ENCODE peak calls at places on chromosomes 4 and X, in nine cellular contexts. Q is A549; K is uterus; Y is CD8-positive, alpha-beta memory T cell; M is HCT116; P is upper lobe of right lung; W is AG04449; L is vagina; T is GM12865. E is an unnamed sample.

GRCh38 chr4:80335554-80336358 is at the start of gene CFAP299:
- DNase-seq in L (no peak), T (peak), W (no peak), K (peak), Q (peak), Y (no peak), M (peak), P (peak), E (peak)

GRCh38 chr4:6033381-6033780 is 15.2 kb upstream of the C4orf50 start:
- DNase-seq in P (no peak), L (no peak), T (no peak), Y (no peak), Q (no peak), K (no peak), M (no peak), W (no peak), E (no peak)

GRCh38 chr4:48979897-48980579 is 6.0 kb upstream of the CWH43 start:
- DNase-seq in K (no peak), P (no peak), Q (no peak), M (no peak), L (no peak), Y (no peak), T (no peak), W (no peak), E (no peak)

GRCh38 chr4:6415306-6415705 is 57.1 kb downstream of the PPP2R2C start:
- DNase-seq in K (no peak), Q (no peak), W (no peak), P (peak), L (no peak), M (no peak), Y (no peak), T (no peak), E (no peak)

GRCh38 chrX:42732506-42732905 is 45.5 kb downstream of the PPP1R2C start:
- DNase-seq in P (no peak), W (no peak), L (no peak), K (no peak), T (no peak), Q (no peak), M (no peak), Y (no peak), E (no peak)

GRCh38 chrX:17032351-17032750 is 85.9 kb downstream of the REPS2 start:
- DNase-seq in P (no peak), M (no peak), W (no peak), K (peak), T (no peak), Q (peak), L (no peak), Y (no peak), E (no peak)

GRCh38 chr4:145840162-145840768 is 98.4 kb downstream of the ZNF827 start:
- DNase-seq in M (peak), L (no peak), Y (no peak), Q (peak), K (no peak), P (no peak), T (peak), W (no peak), E (no peak)

GRCh38 chr4:186104895-186105720 is 604 bp downstream of the FAM149A start:
- DNase-seq in T (no peak), P (peak), Y (no peak), Q (no peak), W (no peak), K (peak), M (no peak), L (no peak), E (no peak)

GRCh38 chr4:113444386-113444785 is 317.2 kb downstream of the CAMK2D start:
- DNase-seq in W (no peak), T (no peak), M (no peak), Q (no peak), P (no peak), Y (no peak), L (no peak), K (no peak), E (no peak)

GRCh38 chrX:21383546-21383945 is 9.3 kb downstream of the CNKSR2 start:
- DNase-seq in P (no peak), Y (no peak), M (no peak), L (no peak), W (no peak), Q (no peak), T (no peak), K (no peak), E (no peak)

GRCh38 chrX:34058005-34058404 is 74.1 kb downstream of the FAM47A start:
- DNase-seq in L (no peak), M (no peak), T (no peak), K (no peak), P (no peak), Q (no peak), Y (no peak), W (no peak), E (no peak)

GRCh38 chr4:140256941-140257340 is 103.0 kb upstream of the MAML3 start:
- DNase-seq in P (no peak), M (no peak), K (no peak), T (no peak), Y (no peak), L (no peak), W (no peak), Q (no peak), E (no peak)

DNA sequence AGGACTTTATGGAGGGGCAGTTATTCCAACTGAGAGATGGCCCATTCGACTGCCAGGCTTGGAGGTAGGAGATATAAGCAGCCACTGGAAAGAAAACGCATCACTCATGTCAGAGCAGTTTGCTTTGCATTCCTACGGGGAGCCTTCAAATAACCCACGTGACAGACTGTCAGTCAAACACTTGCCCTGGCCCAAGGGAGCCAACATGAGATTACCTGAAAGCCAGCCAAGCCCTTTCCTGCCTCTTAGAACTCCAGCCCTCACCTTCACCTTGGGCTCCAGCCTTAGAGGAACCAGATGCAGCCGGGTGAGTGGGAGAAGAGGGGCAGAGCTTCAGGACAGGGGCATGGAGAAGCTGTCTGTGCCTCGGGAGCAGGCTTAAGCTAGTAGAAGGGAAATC is 95.3 kb upstream of the CXCL13 start:
- DNase-seq in W (no peak), Q (no peak), T (no peak), L (no peak), K (no peak), P (no peak), Y (no peak), M (no peak), E (no peak)
- H3K4me3 ChIP-seq in W (no peak), Q (no peak), T (no peak), L (no peak), K (no peak), P (no peak), Y (no peak), M (no peak), E (no peak)

DNA sequence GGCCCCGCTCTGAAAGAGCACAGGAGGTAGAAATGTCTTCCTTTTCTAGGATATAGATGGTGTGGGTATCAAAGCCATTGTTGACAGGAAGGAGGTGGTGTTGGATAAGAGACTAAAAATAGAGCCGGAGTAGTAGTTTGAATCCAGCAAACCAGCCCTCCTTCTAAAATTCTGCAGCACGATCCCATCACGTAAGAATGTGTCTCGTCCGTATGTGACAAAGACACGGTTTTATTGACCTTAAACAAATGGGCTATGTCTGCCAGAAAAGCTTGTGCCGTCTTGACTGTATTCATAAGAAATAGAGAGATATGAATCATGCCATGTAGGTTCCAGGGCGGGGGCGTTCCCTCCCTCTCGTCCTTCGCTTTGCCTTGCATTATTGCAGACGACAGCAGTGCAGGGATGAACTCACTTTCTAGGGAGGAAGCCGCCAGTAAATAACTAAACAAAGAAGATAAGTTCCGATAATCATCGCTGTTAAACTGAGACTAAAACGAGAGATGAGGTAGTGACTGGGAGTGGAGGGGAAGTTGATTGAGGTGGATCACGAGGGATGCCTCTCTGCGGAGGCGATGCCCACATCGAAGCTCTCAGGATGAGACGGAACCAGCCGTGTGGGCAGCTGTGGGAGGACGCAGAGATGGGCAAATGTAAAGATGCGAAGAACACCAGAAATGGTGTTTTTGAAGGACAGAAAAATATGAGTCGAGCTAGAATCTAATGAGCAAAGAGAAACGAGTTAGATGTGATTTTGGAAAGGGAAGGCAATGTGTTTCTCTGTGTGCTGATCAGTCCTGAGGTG is 3.4 kb downstream of the TENM3 start:
- DNase-seq in K (no peak), L (no peak), W (no peak), T (no peak), M (no peak), Q (no peak), P (no peak), Y (no peak), E (peak)
- H3K4me3 ChIP-seq in K (peak), L (peak), W (no peak), T (no peak), M (no peak), Q (no peak), P (no peak), Y (no peak), E (no peak)

GRCh38 chr4:19925516-19925915 is 326.2 kb upstream of the SLIT2 start:
- DNase-seq in K (no peak), Q (no peak), L (no peak), T (no peak), Y (no peak), P (no peak), W (no peak), M (no peak), E (no peak)
- H3K4me3 ChIP-seq in K (no peak), Q (no peak), L (no peak), T (no peak), Y (no peak), P (no peak), W (no peak), M (no peak), E (no peak)

GRCh38 chrX:44651347-44651746 is 108.7 kb upstream of the FUNDC1 start:
- DNase-seq in T (no peak), Y (no peak), K (no peak), M (peak), P (no peak), L (no peak), W (no peak), Q (no peak), E (no peak)
- H3K4me3 ChIP-seq in T (no peak), Y (no peak), K (no peak), M (no peak), P (no peak), L (no peak), W (no peak), Q (no peak), E (no peak)

GRCh38 chrX:43881410-43882293 is 598 bp downstream of the MAOB start:
- DNase-seq in L (no peak), T (no peak), Y (no peak), M (no peak), P (no peak), Q (no peak), W (no peak), K (peak), E (no peak)
- H3K4me3 ChIP-seq in L (peak), T (no peak), Y (no peak), M (peak), P (peak), Q (no peak), W (no peak), K (peak), E (no peak)

GRCh38 chr4:169201144-169202124 is 69.3 kb downstream of the SH3RF1 start:
- DNase-seq in L (no peak), T (no peak), P (no peak), W (no peak), Y (no peak), K (no peak), M (no peak), Q (no peak), E (no peak)

GRCh38 chr4:169198167-169198566 is 72.6 kb downstream of the SH3RF1 start:
- DNase-seq in L (no peak), Y (no peak), M (no peak), K (no peak), P (no peak), Q (no peak), W (no peak), T (no peak), E (no peak)

GRCh38 chr4:169202143-169202699 is 68.5 kb downstream of the SH3RF1 start:
- DNase-seq in K (no peak), L (no peak), M (no peak), P (no peak), Y (no peak), W (no peak), Q (no peak), T (no peak), E (no peak)

GRCh38 chr4:169199184-169199583 is 71.6 kb downstream of the SH3RF1 start:
- DNase-seq in P (no peak), K (no peak), Q (no peak), W (no peak), Y (no peak), T (no peak), L (no peak), M (no peak), E (no peak)

GRCh38 chr4:169200361-169201030 is 70.3 kb downstream of the SH3RF1 start:
- DNase-seq in K (no peak), Q (no peak), M (no peak), L (no peak), W (no peak), Y (no peak), P (no peak), T (no peak), E (no peak)
- H3K4me3 ChIP-seq in K (no peak), Q (no peak), M (no peak), L (no peak), W (no peak), Y (no peak), P (no peak), T (no peak), E (no peak)

GRCh38 chr4:64518600-64518999 is 109.3 kb upstream of the TECRL start:
- DNase-seq in T (no peak), M (no peak), P (no peak), L (no peak), Q (no peak), W (no peak), K (no peak), Y (no peak), E (no peak)
- H3K4me3 ChIP-seq in T (no peak), M (no peak), P (no peak), L (no peak), Q (no peak), W (no peak), K (no peak), Y (no peak), E (no peak)

DNA sequence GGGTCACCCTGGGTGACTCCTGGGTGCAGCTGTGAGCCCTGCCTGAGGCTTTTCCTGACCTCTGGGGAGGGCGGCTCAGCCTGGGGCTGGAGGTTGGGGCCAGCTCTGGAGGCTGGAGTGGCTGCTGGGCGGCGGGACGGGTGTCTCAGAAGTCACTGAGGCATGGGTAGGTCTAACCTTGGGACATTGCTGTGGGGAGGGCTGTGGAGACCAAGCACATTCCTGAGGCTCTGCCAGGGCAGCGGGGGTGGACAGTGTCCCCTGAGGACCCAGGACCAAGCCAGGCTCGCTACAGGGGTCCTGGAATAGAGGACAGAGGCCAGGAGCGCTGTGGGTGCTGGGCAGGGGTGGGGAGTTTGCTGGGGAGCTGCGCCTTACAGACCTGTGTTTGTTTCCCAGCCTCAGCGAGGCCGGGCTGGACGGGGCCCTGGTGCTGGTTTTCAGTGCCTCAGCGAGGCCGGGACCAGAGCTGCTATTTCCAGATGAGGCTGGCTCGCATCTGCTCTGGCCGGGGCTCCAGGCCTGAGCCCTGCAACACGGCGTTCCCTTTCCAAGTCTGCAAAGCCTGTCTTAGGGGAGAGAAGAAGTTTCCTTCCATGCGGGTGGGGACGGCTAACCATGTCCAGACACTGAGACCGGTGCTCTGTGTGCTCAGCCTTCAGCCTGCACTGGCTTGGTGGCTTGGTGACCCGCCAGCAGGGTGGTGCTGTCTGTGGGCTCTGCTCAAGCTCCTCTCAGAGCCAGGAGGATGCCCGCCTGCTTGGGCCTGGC is 3.0 kb upstream of the SLC25A6 start:
- DNase-seq in Y (no peak), Q (no peak), L (no peak), T (no peak), K (no peak), M (no peak), W (no peak), P (peak), E (peak)
- H3K4me3 ChIP-seq in Y (no peak), Q (no peak), L (no peak), T (no peak), K (no peak), M (no peak), W (no peak), P (no peak), E (no peak)

GRCh38 chr4:18880850-18881249 is 859.3 kb upstream of the LCORL start:
- DNase-seq in M (no peak), K (no peak), P (no peak), T (no peak), Q (no peak), W (no peak), L (no peak), Y (no peak), E (no peak)

DNA sequence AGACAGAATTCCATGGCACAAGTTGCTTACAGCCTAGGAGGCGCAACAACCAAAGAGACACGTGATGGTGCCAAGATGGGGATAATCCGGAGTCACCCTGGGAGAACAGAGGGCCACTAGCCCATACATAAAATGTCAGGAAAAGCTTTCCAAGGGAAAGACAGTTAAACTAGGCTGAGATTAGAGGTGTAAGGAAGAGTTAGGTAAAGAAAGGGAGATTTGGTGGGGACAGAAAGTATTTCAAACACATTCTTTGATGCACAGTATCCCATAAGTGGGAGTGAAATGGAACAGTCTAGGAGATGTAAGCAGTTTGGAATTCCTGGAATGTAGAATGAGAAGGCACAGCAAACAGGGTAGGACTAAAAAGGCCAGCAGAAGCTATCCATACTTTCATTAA is 860.9 kb upstream of the LCORL start:
- DNase-seq in Q (no peak), M (peak), T (no peak), K (no peak), L (no peak), W (peak), P (no peak), Y (no peak), E (no peak)
- H3K4me3 ChIP-seq in Q (no peak), M (peak), T (no peak), K (no peak), L (no peak), W (no peak), P (no peak), Y (no peak), E (no peak)